ENCODE peak calls at places on chromosomes 3 and 15, in nine cellular contexts. E, B, G, S, M, K, P, R and C are unnamed samples.

GRCh38 chr15:43134157-43134637 is 811 bp downstream of the TMEM62 start:
- DNase-seq in E (no peak), B (no peak), G (no peak), S (no peak), M (no peak), K (no peak), P (no peak), R (no peak), C (no peak)

GRCh38 chr3:169769287-169770181 is at the start of gene ACTRT3:
- DNase-seq in E (peak), B (peak), G (peak), S (peak), M (peak), K (peak), P (peak), R (peak), C (no peak)

GRCh38 chr3:113981803-113982202 is 34.0 kb downstream of the ZDHHC23 start:
- DNase-seq in E (no peak), B (no peak), G (no peak), S (no peak), M (no peak), K (no peak), P (no peak), R (no peak), C (no peak)

GRCh38 chr3:101519685-101520365 is 6.8 kb upstream of the SENP7 start:
- DNase-seq in E (no peak), B (no peak), G (no peak), S (no peak), M (no peak), K (no peak), P (no peak), R (no peak), C (no peak)

GRCh38 chr3:126105691-126106187 is 21.8 kb upstream of the SLC41A3 start:
- DNase-seq in E (no peak), B (no peak), G (no peak), S (no peak), M (no peak), K (no peak), P (no peak), R (peak), C (peak)

GRCh38 chr15:62519900-62520299 is 354.8 kb upstream of the C2CD4B start:
- DNase-seq in E (no peak), B (no peak), G (no peak), S (no peak), M (no peak), K (no peak), P (no peak), R (no peak), C (no peak)

GRCh38 chr15:42048821-42049200 is 28.0 kb upstream of the PLA2G4E start:
- DNase-seq in E (no peak), B (no peak), G (no peak), S (no peak), M (no peak), K (no peak), P (no peak), R (no peak), C (no peak)

GRCh38 chr15:54515664-54516582 is 537.7 kb downstream of the UNC13C start:
- DNase-seq in E (no peak), B (no peak), G (no peak), S (no peak), M (no peak), K (no peak), P (no peak), R (no peak), C (no peak)

GRCh38 chr15:65044724-65045481 is at the start of gene SLC51B:
- DNase-seq in E (peak), B (peak), G (no peak), S (no peak), M (peak), K (no peak), P (no peak), R (peak), C (no peak)

GRCh38 chr3:181326637-181327223 is 337.2 kb upstream of the DNAJC19 start:
- DNase-seq in E (no peak), B (no peak), G (no peak), S (no peak), M (no peak), K (peak), P (peak), R (no peak), C (no peak)

GRCh38 chr3:193971268-193971751 is 164.6 kb upstream of the HES1 start:
- DNase-seq in E (no peak), B (peak), G (no peak), S (no peak), M (peak), K (no peak), P (peak), R (no peak), C (no peak)

GRCh38 chr3:193972816-193973215 is 163.1 kb upstream of the HES1 start:
- DNase-seq in E (no peak), B (no peak), G (no peak), S (no peak), M (no peak), K (no peak), P (no peak), R (no peak), C (no peak)

GRCh38 chr3:193974147-193974546 is 161.8 kb upstream of the HES1 start:
- DNase-seq in E (no peak), B (no peak), G (no peak), S (no peak), M (no peak), K (no peak), P (peak), R (no peak), C (no peak)

GRCh38 chr3:193968575-193968974 is 167.4 kb upstream of the HES1 start:
- DNase-seq in E (no peak), B (no peak), G (no peak), S (no peak), M (no peak), K (no peak), P (no peak), R (no peak), C (no peak)

GRCh38 chr3:193970773-193971206 is 165.2 kb upstream of the HES1 start:
- DNase-seq in E (no peak), B (no peak), G (no peak), S (no peak), M (no peak), K (no peak), P (no peak), R (no peak), C (no peak)
- H3K27ac ChIP-seq in E (no peak), B (peak), G (no peak), S (no peak), M (peak), K (no peak), P (no peak), R (no peak), C (no peak)

GRCh38 chr3:128075516-128076464 is 23.6 kb downstream of the SEC61A1 start:
- DNase-seq in E (peak), B (peak), G (peak), S (peak), M (peak), K (peak), P (peak), R (peak), C (no peak)
- H3K27ac ChIP-seq in E (peak), B (peak), G (peak), S (peak), M (peak), K (no peak), P (no peak), R (peak), C (peak)

DNA sequence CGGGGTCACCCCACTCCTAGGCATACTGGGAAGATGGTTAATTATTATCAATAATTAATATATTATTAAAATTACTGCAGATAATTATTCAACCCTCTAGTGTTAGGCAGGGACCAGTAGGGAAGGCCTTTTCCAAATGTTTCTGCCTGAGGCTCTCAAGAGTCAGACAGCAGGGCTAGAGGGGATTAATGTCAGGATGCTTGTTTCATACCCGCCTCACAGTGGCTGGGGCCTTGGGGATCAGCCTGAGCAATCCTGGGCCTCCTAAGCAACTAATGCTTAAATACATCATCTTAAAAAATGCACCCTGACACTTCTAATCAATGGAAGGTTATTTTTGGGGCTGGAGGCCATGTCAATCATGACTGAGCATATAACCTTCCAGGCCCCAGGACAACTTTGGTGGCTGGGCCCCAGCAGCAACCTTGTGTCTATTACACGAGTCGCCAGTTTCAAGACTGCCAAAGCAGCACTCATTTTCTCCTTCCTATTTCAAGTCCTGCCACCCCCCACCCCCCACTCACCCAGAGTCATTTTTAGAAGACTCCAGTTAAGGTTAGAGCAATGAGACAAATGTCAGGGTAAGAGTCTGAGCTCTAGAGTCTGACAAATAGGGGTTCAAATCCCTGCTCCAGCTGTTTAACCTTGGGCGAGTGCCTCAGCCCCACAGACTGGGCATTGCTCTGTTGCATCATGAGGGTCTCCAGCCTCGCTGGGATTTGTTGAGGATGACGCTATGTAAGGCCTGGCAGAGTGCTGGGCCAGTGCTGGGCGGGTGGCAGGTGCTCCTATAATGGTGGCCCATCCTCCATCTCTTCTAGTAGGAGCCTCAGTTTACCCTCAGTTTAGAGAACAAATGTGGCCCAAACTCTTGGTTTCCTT is 6.1 kb downstream of the AMOTL2 start:
- DNase-seq in E (peak), B (no peak), G (no peak), S (no peak), M (peak), K (no peak), P (no peak), R (peak), C (no peak)
- H3K27ac ChIP-seq in E (peak), B (peak), G (peak), S (no peak), M (peak), K (no peak), P (peak), R (peak), C (peak)

DNA sequence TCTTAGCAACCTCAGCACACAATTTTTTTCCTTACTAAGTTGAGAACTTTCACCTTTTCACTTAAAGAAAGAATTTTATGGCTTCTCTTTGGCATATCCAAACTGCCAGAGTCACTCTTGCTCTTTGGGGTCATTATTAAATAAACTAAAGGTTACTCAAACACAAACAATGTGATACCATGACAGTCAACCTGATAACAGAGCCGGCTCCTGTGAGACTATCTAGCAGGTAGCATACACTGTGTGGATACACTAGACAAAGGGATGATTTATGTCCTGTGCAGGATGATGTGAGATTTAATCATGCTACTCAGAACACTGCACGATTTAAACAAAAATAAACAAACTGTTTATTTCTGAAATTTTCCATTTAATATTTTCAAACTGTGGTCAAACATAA is 35.6 kb downstream of the LRRFIP2 start:
- DNase-seq in E (no peak), B (no peak), G (no peak), S (no peak), M (no peak), K (no peak), P (no peak), R (no peak), C (no peak)
- H3K27ac ChIP-seq in E (no peak), B (peak), G (no peak), S (no peak), M (no peak), K (no peak), P (no peak), R (no peak), C (no peak)

GRCh38 chr3:108329947-108330346 is 33.6 kb downstream of the HHLA2 start:
- DNase-seq in E (no peak), B (no peak), G (no peak), S (no peak), M (no peak), K (no peak), P (no peak), R (no peak), C (no peak)
- H3K27ac ChIP-seq in E (no peak), B (no peak), G (no peak), S (no peak), M (no peak), K (no peak), P (no peak), R (no peak), C (no peak)

GRCh38 chr3:45772341-45773035 is 23.8 kb downstream of the SLC6A20 start:
- DNase-seq in E (peak), B (no peak), G (no peak), S (no peak), M (no peak), K (no peak), P (no peak), R (no peak), C (no peak)
- H3K27ac ChIP-seq in E (no peak), B (peak), G (no peak), S (no peak), M (no peak), K (no peak), P (no peak), R (no peak), C (no peak)